ENCODE peak calls at places on chromosomes 11 and 22, in four cellular contexts. X, I, T and W are unnamed samples.

GRCh38 chr11:27910186-27910941 is 197.6 kb downstream of the KIF18A start:
- DNase-seq in X (no peak), I (peak), T (no peak), W (no peak)

GRCh38 chr11:111514216-111515031 is at the start of gene HOATZ:
- DNase-seq in X (no peak), I (no peak), T (no peak), W (no peak)

GRCh38 chr11:58530236-58530635 is 22.3 kb upstream of the OR5B21 start:
- DNase-seq in X (peak), I (no peak), T (no peak), W (no peak)

GRCh38 chr11:32092581-32093170 is 1.8 kb downstream of the RCN1 start:
- DNase-seq in X (no peak), I (no peak), T (no peak), W (no peak)

GRCh38 chr11:6745018-6745417 is 26.8 kb downstream of the OR2AG2 start:
- DNase-seq in X (no peak), I (no peak), T (no peak), W (no peak)

GRCh38 chr11:95279921-95280861 is 49.2 kb upstream of the SESN3 start:
- DNase-seq in X (no peak), I (peak), T (peak), W (no peak)

GRCh38 chr22:40263191-40263590 is 83.1 kb upstream of the ADSL start:
- DNase-seq in X (no peak), I (peak), T (peak), W (no peak)

GRCh38 chr11:3605279-3605662 is 36.5 kb downstream of the ART5 start:
- DNase-seq in X (no peak), I (no peak), T (no peak), W (no peak)

GRCh38 chr22:50360578-50360977 is 17.5 kb downstream of the PPP6R2 start:
- DNase-seq in X (no peak), I (no peak), T (no peak), W (no peak)

GRCh38 chr11:46338988-46339666 is 8.1 kb upstream of the DGKZ start:
- DNase-seq in X (no peak), I (no peak), T (no peak), W (no peak)

GRCh38 chr11:120512727-120513435 is 1.3 kb downstream of the GRIK4 start:
- DNase-seq in X (no peak), I (no peak), T (no peak), W (no peak)

GRCh38 chr11:26231252-26231661 is 100.7 kb upstream of the ANO3 start:
- DNase-seq in X (no peak), I (peak), T (no peak), W (no peak)

GRCh38 chr11:76270387-76270786 is 64.1 kb upstream of the WNT11 start:
- DNase-seq in X (no peak), I (peak), T (no peak), W (no peak)

GRCh38 chr11:118238397-118238796 is 13.6 kb upstream of the JAML start:
- DNase-seq in X (no peak), I (no peak), T (no peak), W (no peak)